ENCODE peak calls at places on chromosomes 11 and 22, in eight cellular contexts. One of them, this sample, is unnamed.

GRCh38 chr11:36131719-36132349 is 157.4 kb downstream of the COMMD9 start:
- DNase-seq in naive thymus-derived CD8-positive, alpha-beta T cell: no peak
- DNase-seq in left colon: peak
- DNase-seq in epithelial cell of esophagus: peak
- DNase-seq in NCI-H2029: no peak
- DNase-seq in GM23248: peak
- DNase-seq in glutamatergic neuron: peak
- DNase-seq in progenitor cell of endocrine pancreas: peak
- DNase-seq in this sample: no peak

GRCh38 chr22:38132136-38132535 is 21.7 kb upstream of the BAIAP2L2 start:
- DNase-seq in GM23248: no peak
- DNase-seq in left colon: no peak
- DNase-seq in naive thymus-derived CD8-positive, alpha-beta T cell: no peak
- DNase-seq in glutamatergic neuron: no peak
- DNase-seq in epithelial cell of esophagus: no peak
- DNase-seq in NCI-H2029: no peak
- DNase-seq in progenitor cell of endocrine pancreas: no peak
- DNase-seq in this sample: peak

GRCh38 chr11:27497284-27497866 is 9.2 kb downstream of the LIN7C start:
- DNase-seq in NCI-H2029: no peak
- DNase-seq in left colon: no peak
- DNase-seq in epithelial cell of esophagus: peak
- DNase-seq in naive thymus-derived CD8-positive, alpha-beta T cell: no peak
- DNase-seq in progenitor cell of endocrine pancreas: no peak
- DNase-seq in glutamatergic neuron: no peak
- DNase-seq in GM23248: peak
- DNase-seq in this sample: no peak

GRCh38 chr22:33597274-33597985 is 322.8 kb downstream of the LARGE1 start:
- DNase-seq in epithelial cell of esophagus: no peak
- DNase-seq in glutamatergic neuron: no peak
- DNase-seq in progenitor cell of endocrine pancreas: no peak
- DNase-seq in naive thymus-derived CD8-positive, alpha-beta T cell: no peak
- DNase-seq in NCI-H2029: no peak
- DNase-seq in GM23248: no peak
- DNase-seq in left colon: no peak
- DNase-seq in this sample: no peak

GRCh38 chr11:104547996-104548661 is 350.1 kb downstream of the CASP12 start:
- DNase-seq in left colon: no peak
- DNase-seq in epithelial cell of esophagus: peak
- DNase-seq in glutamatergic neuron: no peak
- DNase-seq in naive thymus-derived CD8-positive, alpha-beta T cell: no peak
- DNase-seq in NCI-H2029: no peak
- DNase-seq in progenitor cell of endocrine pancreas: no peak
- DNase-seq in GM23248: peak
- DNase-seq in this sample: no peak

GRCh38 chr11:64933213-64933934 is 2.3 kb downstream of the GPHA2 start:
- DNase-seq in left colon: no peak
- DNase-seq in GM23248: no peak
- DNase-seq in epithelial cell of esophagus: peak
- DNase-seq in glutamatergic neuron: no peak
- DNase-seq in naive thymus-derived CD8-positive, alpha-beta T cell: no peak
- DNase-seq in NCI-H2029: no peak
- DNase-seq in progenitor cell of endocrine pancreas: no peak
- DNase-seq in this sample: peak

GRCh38 chr11:68678031-68678441 is 6.3 kb upstream of the GAL start:
- DNase-seq in GM23248: no peak
- DNase-seq in NCI-H2029: no peak
- DNase-seq in naive thymus-derived CD8-positive, alpha-beta T cell: no peak
- DNase-seq in progenitor cell of endocrine pancreas: no peak
- DNase-seq in glutamatergic neuron: peak
- DNase-seq in epithelial cell of esophagus: no peak
- DNase-seq in left colon: no peak
- DNase-seq in this sample: no peak

GRCh38 chr11:13929551-13929950 is 33.0 kb upstream of the SPON1 start:
- DNase-seq in progenitor cell of endocrine pancreas: no peak
- DNase-seq in left colon: no peak
- DNase-seq in naive thymus-derived CD8-positive, alpha-beta T cell: no peak
- DNase-seq in GM23248: no peak
- DNase-seq in NCI-H2029: no peak
- DNase-seq in glutamatergic neuron: no peak
- DNase-seq in epithelial cell of esophagus: no peak
- DNase-seq in this sample: no peak

GRCh38 chr11:18749681-18750319 is 23.8 kb upstream of the IGSF22 start:
- DNase-seq in naive thymus-derived CD8-positive, alpha-beta T cell: no peak
- DNase-seq in left colon: no peak
- DNase-seq in glutamatergic neuron: no peak
- DNase-seq in GM23248: peak
- DNase-seq in epithelial cell of esophagus: peak
- DNase-seq in progenitor cell of endocrine pancreas: no peak
- DNase-seq in NCI-H2029: no peak
- DNase-seq in this sample: peak

GRCh38 chr11:133947298-133947905 is 9.4 kb downstream of the IGSF9B start:
- DNase-seq in glutamatergic neuron: peak
- DNase-seq in naive thymus-derived CD8-positive, alpha-beta T cell: peak
- DNase-seq in progenitor cell of endocrine pancreas: peak
- DNase-seq in GM23248: peak
- DNase-seq in epithelial cell of esophagus: peak
- DNase-seq in left colon: no peak
- DNase-seq in NCI-H2029: no peak
- DNase-seq in this sample: peak